ENCODE peak calls at places on chromosomes 6 and 20, in five cellular contexts. One of them, this sample, is unnamed. For H3K4me1, the result is how much of the 10 kb centered on the place peaks cover.

GRCh38 chr6:166567813-166568212 is 18.7 kb downstream of the RAMACL start:
- DNase-seq in adrenal gland: peak
- DNase-seq in CD4-positive, alpha-beta memory T cell: no peak
- DNase-seq in A549: no peak
- DNase-seq in heart right ventricle: no peak
- DNase-seq in this sample: no peak

GRCh38 chr20:61896058-61896961 is 169.4 kb downstream of the TAF4 start:
- DNase-seq in adrenal gland: peak
- DNase-seq in CD4-positive, alpha-beta memory T cell: no peak
- DNase-seq in A549: peak
- DNase-seq in heart right ventricle: no peak
- DNase-seq in this sample: no peak

GRCh38 chr20:48490976-48491657 is 336.7 kb downstream of the PREX1 start:
- DNase-seq in adrenal gland: no peak
- DNase-seq in CD4-positive, alpha-beta memory T cell: no peak
- DNase-seq in A549: no peak
- DNase-seq in heart right ventricle: no peak
- DNase-seq in this sample: no peak

GRCh38 chr20:46998497-46999190 is 104.0 kb downstream of the EYA2 start:
- DNase-seq in adrenal gland: no peak
- DNase-seq in CD4-positive, alpha-beta memory T cell: no peak
- DNase-seq in A549: no peak
- DNase-seq in heart right ventricle: no peak
- DNase-seq in this sample: no peak

GRCh38 chr6:21220271-21220987 is 373.1 kb upstream of the SOX4 start:
- DNase-seq in adrenal gland: no peak
- DNase-seq in CD4-positive, alpha-beta memory T cell: no peak
- DNase-seq in A549: no peak
- DNase-seq in heart right ventricle: no peak
- DNase-seq in this sample: no peak

GRCh38 chr6:115514656-115515055 is 546.0 kb downstream of the FRK start:
- DNase-seq in adrenal gland: no peak
- DNase-seq in CD4-positive, alpha-beta memory T cell: no peak
- DNase-seq in A549: no peak
- DNase-seq in heart right ventricle: no peak
- DNase-seq in this sample: no peak

GRCh38 chr6:170048615-170049256 is 242.1 kb downstream of the DLL1 start:
- DNase-seq in adrenal gland: peak
- DNase-seq in CD4-positive, alpha-beta memory T cell: no peak
- DNase-seq in A549: no peak
- DNase-seq in heart right ventricle: no peak
- DNase-seq in this sample: no peak

GRCh38 chr6:18707714-18708439 is 320.7 kb downstream of the RNF144B start:
- DNase-seq in adrenal gland: no peak
- DNase-seq in CD4-positive, alpha-beta memory T cell: no peak
- DNase-seq in A549: no peak
- DNase-seq in heart right ventricle: no peak
- DNase-seq in this sample: no peak

GRCh38 chr20:57092900-57093238 is 173.6 kb downstream of the BMP7 start:
- DNase-seq in adrenal gland: no peak
- DNase-seq in CD4-positive, alpha-beta memory T cell: no peak
- DNase-seq in A549: no peak
- DNase-seq in heart right ventricle: no peak
- DNase-seq in this sample: no peak

GRCh38 chr6:69843189-69843588 is 23.2 kb upstream of the COL19A1 start:
- DNase-seq in adrenal gland: no peak
- DNase-seq in CD4-positive, alpha-beta memory T cell: no peak
- DNase-seq in A549: no peak
- DNase-seq in heart right ventricle: no peak
- DNase-seq in this sample: no peak

GRCh38 chr6:130326496-130326895 is 39.3 kb upstream of the TMEM200A start:
- DNase-seq in adrenal gland: no peak
- DNase-seq in CD4-positive, alpha-beta memory T cell: no peak
- DNase-seq in A549: no peak
- DNase-seq in heart right ventricle: no peak
- DNase-seq in this sample: no peak

GRCh38 chr6:119012521-119012920 is 65.9 kb downstream of the FAM184A start:
- DNase-seq in adrenal gland: no peak
- DNase-seq in CD4-positive, alpha-beta memory T cell: no peak
- DNase-seq in A549: no peak
- DNase-seq in heart right ventricle: no peak
- DNase-seq in this sample: no peak

GRCh38 chr6:35085359-35086281 is 55.5 kb downstream of the TCP11 start:
- DNase-seq in adrenal gland: peak
- DNase-seq in CD4-positive, alpha-beta memory T cell: no peak
- DNase-seq in A549: no peak
- DNase-seq in heart right ventricle: no peak
- DNase-seq in this sample: no peak

GRCh38 chr6:141874930-141875602 is 257.7 kb upstream of the GJE1 start:
- DNase-seq in adrenal gland: no peak
- DNase-seq in CD4-positive, alpha-beta memory T cell: no peak
- DNase-seq in A549: no peak
- DNase-seq in heart right ventricle: no peak
- DNase-seq in this sample: no peak

GRCh38 chr6:151240036-151240685 is 394 bp downstream of the AKAP12 start:
- DNase-seq in adrenal gland: peak
- DNase-seq in CD4-positive, alpha-beta memory T cell: no peak
- DNase-seq in A549: peak
- DNase-seq in heart right ventricle: peak
- DNase-seq in this sample: no peak

GRCh38 chr20:50982372-50982771 is 23.8 kb downstream of the MOCS3 start:
- DNase-seq in adrenal gland: no peak
- DNase-seq in CD4-positive, alpha-beta memory T cell: no peak
- DNase-seq in A549: peak
- DNase-seq in heart right ventricle: no peak
- DNase-seq in this sample: no peak

GRCh38 chr6:33075568-33076405 is at the start of gene HLA-DPB1:
- DNase-seq in adrenal gland: no peak
- DNase-seq in CD4-positive, alpha-beta memory T cell: peak
- DNase-seq in A549: peak
- DNase-seq in heart right ventricle: peak
- DNase-seq in this sample: peak

GRCh38 chr20:45187693-45188092 is 13.0 kb downstream of the PI3 start:
- DNase-seq in adrenal gland: no peak
- DNase-seq in CD4-positive, alpha-beta memory T cell: no peak
- DNase-seq in A549: no peak
- DNase-seq in heart right ventricle: no peak
- DNase-seq in this sample: no peak

GRCh38 chr6:39923394-39923793 is 10.9 kb downstream of the MOCS1 start:
- DNase-seq in adrenal gland: peak
- DNase-seq in CD4-positive, alpha-beta memory T cell: no peak
- DNase-seq in A549: no peak
- DNase-seq in heart right ventricle: peak
- DNase-seq in this sample: no peak

GRCh38 chr6:42819803-42820508 is 38.1 kb downstream of the BICRAL start:
- DNase-seq in adrenal gland: no peak
- DNase-seq in CD4-positive, alpha-beta memory T cell: peak
- DNase-seq in A549: peak
- DNase-seq in heart right ventricle: no peak
- DNase-seq in this sample: peak

GRCh38 chr20:63945031-63945658 is 11.1 kb downstream of the UCKL1 start:
- DNase-seq in adrenal gland: no peak
- DNase-seq in CD4-positive, alpha-beta memory T cell: no peak
- DNase-seq in A549: no peak
- DNase-seq in heart right ventricle: no peak
- DNase-seq in this sample: no peak
- H3K4me3 ChIP-seq in adrenal gland: no peak
- H3K4me3 ChIP-seq in CD4-positive, alpha-beta memory T cell: no peak
- H3K4me3 ChIP-seq in A549: no peak
- H3K4me3 ChIP-seq in heart right ventricle: no peak
- H3K4me3 ChIP-seq in this sample: no peak

GRCh38 chr6:7163661-7164071 is 55.9 kb downstream of the RREB1 start:
- DNase-seq in adrenal gland: peak
- DNase-seq in CD4-positive, alpha-beta memory T cell: no peak
- DNase-seq in A549: no peak
- DNase-seq in heart right ventricle: no peak
- DNase-seq in this sample: no peak
- H3K4me1 ChIP-seq in adrenal gland: half or more
- H3K4me1 ChIP-seq in CD4-positive, alpha-beta memory T cell: under half
- H3K4me1 ChIP-seq in A549: half or more
- H3K4me1 ChIP-seq in heart right ventricle: half or more
- H3K4me1 ChIP-seq in this sample: under half

GRCh38 chr6:117919775-117920492 is 12.9 kb downstream of the SLC35F1 start:
- DNase-seq in adrenal gland: no peak
- DNase-seq in CD4-positive, alpha-beta memory T cell: no peak
- DNase-seq in A549: no peak
- DNase-seq in heart right ventricle: no peak
- DNase-seq in this sample: no peak
- H3K4me3 ChIP-seq in adrenal gland: peak
- H3K4me3 ChIP-seq in CD4-positive, alpha-beta memory T cell: no peak
- H3K4me3 ChIP-seq in A549: no peak
- H3K4me3 ChIP-seq in heart right ventricle: no peak
- H3K4me3 ChIP-seq in this sample: no peak

GRCh38 chr20:32480361-32481199 is 104.6 kb downstream of the NOL4L start:
- DNase-seq in adrenal gland: peak
- DNase-seq in CD4-positive, alpha-beta memory T cell: no peak
- DNase-seq in A549: no peak
- DNase-seq in heart right ventricle: no peak
- DNase-seq in this sample: no peak
- H3K4me1 ChIP-seq in adrenal gland: half or more
- H3K4me1 ChIP-seq in CD4-positive, alpha-beta memory T cell: half or more
- H3K4me1 ChIP-seq in A549: under half
- H3K4me1 ChIP-seq in heart right ventricle: half or more
- H3K4me1 ChIP-seq in this sample: under half

GRCh38 chr6:132391391-132392291 is 9.6 kb downstream of the MOXD1 start:
- DNase-seq in adrenal gland: peak
- DNase-seq in CD4-positive, alpha-beta memory T cell: no peak
- DNase-seq in A549: no peak
- DNase-seq in heart right ventricle: peak
- DNase-seq in this sample: no peak
- H3K4me3 ChIP-seq in adrenal gland: no peak
- H3K4me3 ChIP-seq in CD4-positive, alpha-beta memory T cell: no peak
- H3K4me3 ChIP-seq in A549: no peak
- H3K4me3 ChIP-seq in heart right ventricle: no peak
- H3K4me3 ChIP-seq in this sample: no peak

GRCh38 chr6:15453186-15453585 is 207.3 kb downstream of the JARID2 start:
- DNase-seq in adrenal gland: no peak
- DNase-seq in CD4-positive, alpha-beta memory T cell: no peak
- DNase-seq in A549: no peak
- DNase-seq in heart right ventricle: no peak
- DNase-seq in this sample: no peak

GRCh38 chr6:15456422-15456821 is 206.4 kb downstream of the DTNBP1 start:
- DNase-seq in adrenal gland: no peak
- DNase-seq in CD4-positive, alpha-beta memory T cell: no peak
- DNase-seq in A549: no peak
- DNase-seq in heart right ventricle: no peak
- DNase-seq in this sample: no peak

GRCh38 chr6:15452182-15452941 is 206.5 kb downstream of the JARID2 start:
- DNase-seq in adrenal gland: no peak
- DNase-seq in CD4-positive, alpha-beta memory T cell: no peak
- DNase-seq in A549: no peak
- DNase-seq in heart right ventricle: no peak
- DNase-seq in this sample: no peak

GRCh38 chr6:15451738-15452137 is 205.9 kb downstream of the JARID2 start:
- DNase-seq in adrenal gland: no peak
- DNase-seq in CD4-positive, alpha-beta memory T cell: no peak
- DNase-seq in A549: no peak
- DNase-seq in heart right ventricle: no peak
- DNase-seq in this sample: no peak

GRCh38 chr6:15453622-15454021 is 207.8 kb downstream of the JARID2 start:
- DNase-seq in adrenal gland: no peak
- DNase-seq in CD4-positive, alpha-beta memory T cell: no peak
- DNase-seq in A549: no peak
- DNase-seq in heart right ventricle: no peak
- DNase-seq in this sample: no peak
- H3K4me1 ChIP-seq in adrenal gland: under half
- H3K4me1 ChIP-seq in CD4-positive, alpha-beta memory T cell: under half
- H3K4me1 ChIP-seq in A549: under half
- H3K4me1 ChIP-seq in heart right ventricle: half or more
- H3K4me1 ChIP-seq in this sample: under half

GRCh38 chr20:43515628-43516027 is 8.1 kb downstream of the L3MBTL1 start:
- DNase-seq in adrenal gland: no peak
- DNase-seq in CD4-positive, alpha-beta memory T cell: no peak
- DNase-seq in A549: no peak
- DNase-seq in heart right ventricle: no peak
- DNase-seq in this sample: no peak
- H3K4me3 ChIP-seq in adrenal gland: no peak
- H3K4me3 ChIP-seq in CD4-positive, alpha-beta memory T cell: no peak
- H3K4me3 ChIP-seq in A549: no peak
- H3K4me3 ChIP-seq in heart right ventricle: no peak
- H3K4me3 ChIP-seq in this sample: peak

DNA sequence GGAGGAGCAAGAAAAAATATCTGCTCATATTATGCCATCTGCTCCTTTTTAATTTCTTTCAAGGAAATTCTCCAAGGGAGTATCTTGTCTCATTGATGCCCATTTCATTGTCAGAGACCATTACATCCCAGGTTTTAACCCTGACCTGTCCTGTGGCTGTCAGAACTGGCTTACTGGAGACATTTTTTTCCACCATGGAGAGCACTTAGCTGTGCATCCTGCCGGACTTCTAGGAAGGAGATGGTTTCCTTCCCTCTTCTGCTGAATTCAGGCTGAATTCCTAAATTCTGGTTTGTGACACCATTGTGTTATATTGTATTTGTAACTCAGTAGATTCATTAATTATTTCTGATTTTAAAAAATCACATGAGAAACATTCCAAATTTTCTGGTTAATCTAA is 70.3 kb downstream of the NKAIN2 start:
- DNase-seq in adrenal gland: no peak
- DNase-seq in CD4-positive, alpha-beta memory T cell: no peak
- DNase-seq in A549: no peak
- DNase-seq in heart right ventricle: no peak
- DNase-seq in this sample: no peak
- H3K4me1 ChIP-seq in adrenal gland: under half
- H3K4me1 ChIP-seq in CD4-positive, alpha-beta memory T cell: under half
- H3K4me1 ChIP-seq in A549: under half
- H3K4me1 ChIP-seq in heart right ventricle: under half
- H3K4me1 ChIP-seq in this sample: under half

DNA sequence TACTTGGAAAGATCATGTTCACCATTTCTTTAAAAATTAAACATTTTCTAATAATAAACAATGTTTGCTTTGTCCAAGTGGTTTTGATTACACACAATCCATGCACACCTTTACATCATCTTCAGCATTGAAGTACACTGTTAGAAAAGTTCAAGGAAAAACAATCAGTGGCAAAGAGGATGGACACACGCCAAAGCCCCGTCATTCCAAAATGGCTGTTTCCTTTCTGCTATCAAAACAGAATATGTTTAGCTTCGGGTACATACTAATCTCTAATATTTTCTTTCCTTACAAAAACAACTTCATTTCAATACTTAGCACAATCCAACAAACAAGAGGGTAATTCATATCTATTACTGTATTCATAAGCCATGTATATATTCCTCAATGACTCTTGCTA is 24.5 kb downstream of the REPS1 start:
- DNase-seq in adrenal gland: peak
- DNase-seq in CD4-positive, alpha-beta memory T cell: no peak
- DNase-seq in A549: no peak
- DNase-seq in heart right ventricle: no peak
- DNase-seq in this sample: no peak
- H3K4me3 ChIP-seq in adrenal gland: no peak
- H3K4me3 ChIP-seq in CD4-positive, alpha-beta memory T cell: no peak
- H3K4me3 ChIP-seq in A549: no peak
- H3K4me3 ChIP-seq in heart right ventricle: no peak
- H3K4me3 ChIP-seq in this sample: no peak

GRCh38 chr6:36598739-36599318 is 4.7 kb downstream of the SRSF3 start:
- DNase-seq in adrenal gland: peak
- DNase-seq in CD4-positive, alpha-beta memory T cell: no peak
- DNase-seq in A549: no peak
- DNase-seq in heart right ventricle: no peak
- DNase-seq in this sample: no peak
- H3K4me1 ChIP-seq in adrenal gland: half or more
- H3K4me1 ChIP-seq in CD4-positive, alpha-beta memory T cell: half or more
- H3K4me1 ChIP-seq in A549: half or more
- H3K4me1 ChIP-seq in heart right ventricle: half or more
- H3K4me1 ChIP-seq in this sample: half or more

This sample was measured in naive thymus-derived CD4-positive, alpha-beta T cell.